ENCODE peak calls at places on chromosome 22, in five cellular contexts. N is AG09309, P is HEK293T, X is D341Med, D is fibroblast of pulmonary artery. V is an unnamed sample.

GRCh38 chr22:43014062-43014875 is 680 bp downstream of the PACSIN2 start:
- DNase-seq in N (no peak), P (peak; percentile 49), X (peak; percentile 78), D (no peak), V (peak; percentile 50)

GRCh38 chr22:41411021-41411851 is 29.5 kb downstream of the TEF start:
- DNase-seq in N (no peak), P (no peak), X (no peak), D (no peak), V (no peak)

GRCh38 chr22:33853200-33854097 is 66.8 kb downstream of the LARGE1 start:
- DNase-seq in N (peak; percentile 41), P (no peak), X (no peak), D (peak; percentile 65), V (peak; percentile 76)

GRCh38 chr22:19831016-19831415 is 23.7 kb downstream of the GNB1L start:
- DNase-seq in N (no peak), P (no peak), X (no peak), D (no peak), V (no peak)

GRCh38 chr22:45226681-45227186 is 14.0 kb downstream of the KIAA0930 start:
- DNase-seq in N (no peak), P (no peak), X (no peak), D (peak; percentile 31), V (no peak)

GRCh38 chr22:50218996-50219727 is 18.4 kb downstream of the SELENOO start:
- DNase-seq in N (no peak), P (peak; percentile 78), X (peak; percentile 88), D (peak; percentile 82), V (peak; percentile 81)

GRCh38 chr22:46916886-46917625 is 154.6 kb downstream of the TBC1D22A start:
- DNase-seq in N (no peak), P (no peak), X (no peak), D (no peak), V (no peak)

GRCh38 chr22:45335021-45335818 is 25.5 kb downstream of the FAM118A start:
- DNase-seq in N (no peak), P (peak; percentile 33), X (peak; percentile 54), D (no peak), V (peak; percentile 14)

GRCh38 chr22:48258108-48258705 is 1495.8 kb downstream of the TBC1D22A start:
- DNase-seq in N (no peak), P (no peak), X (no peak), D (no peak), V (no peak)

GRCh38 chr22:31451709-31452571 is 37.7 kb downstream of the EIF4ENIF1 start:
- DNase-seq in N (peak; percentile 23), P (peak; percentile 62), X (peak; percentile 55), D (peak; percentile 72), V (peak; percentile 54)

GRCh38 chr22:40002935-40003715 is 8.4 kb downstream of the FAM83F start:
- DNase-seq in N (no peak), P (no peak), X (no peak), D (no peak), V (no peak)

GRCh38 chr22:19849800-19850481 is 4.7 kb downstream of the GNB1L start:
- DNase-seq in N (no peak), P (no peak), X (peak; percentile 17), D (no peak), V (no peak)

GRCh38 chr22:27107824-27108223 is 450.4 kb downstream of the MIAT start:
- DNase-seq in N (peak; percentile 79), P (no peak), X (no peak), D (peak; percentile 88), V (peak; percentile 93)

GRCh38 chr22:30196141-30196866 is 50.3 kb downstream of the LIF start:
- DNase-seq in N (peak; percentile 100), P (peak; percentile 51), X (no peak), D (peak; percentile 100), V (peak; percentile 100)

GRCh38 chr22:19431641-19432091 is at the start of gene HIRA:
- DNase-seq in N (no peak), P (peak; percentile 85), X (peak; percentile 89), D (peak; percentile 76), V (peak; percentile 76)

GRCh38 chr22:46639843-46640242 is 19.7 kb downstream of the GRAMD4 start:
- DNase-seq in N (no peak), P (no peak), X (no peak), D (no peak), V (no peak)

V was measured in fibroblast of villous mesenchyme.